ENCODE peak calls at places on chromosomes 6 and 20, in nine cellular contexts. N, R, C, P, M, J, S, Y and X are unnamed samples.

GRCh38 chr6:169427856-169428255 is 174.2 kb upstream of the THBS2 start:
- DNase-seq in N (peak), R (no peak), C (no peak), P (no peak), M (no peak), J (no peak), S (no peak), Y (peak), X (no peak)

GRCh38 chr20:24959591-24960301 is 10.7 kb downstream of the CST7 start:
- DNase-seq in N (no peak), R (no peak), C (no peak), P (no peak), M (no peak), J (no peak), S (no peak), Y (no peak), X (peak)

GRCh38 chr6:2713473-2714358 is 37.0 kb downstream of the MYLK4 start:
- DNase-seq in N (no peak), R (no peak), C (no peak), P (no peak), M (no peak), J (no peak), S (no peak), Y (peak), X (no peak)

GRCh38 chr6:38155576-38156204 is 336.2 kb downstream of the ZFAND3 start:
- DNase-seq in N (peak), R (no peak), C (no peak), P (no peak), M (no peak), J (no peak), S (no peak), Y (peak), X (no peak)

GRCh38 chr6:39852324-39852723 is 60.1 kb downstream of the DAAM2 start:
- DNase-seq in N (no peak), R (no peak), C (no peak), P (no peak), M (no peak), J (no peak), S (no peak), Y (no peak), X (no peak)

GRCh38 chr6:139262519-139263300 is 29.1 kb downstream of the TXLNB start:
- DNase-seq in N (peak), R (no peak), C (no peak), P (no peak), M (no peak), J (no peak), S (no peak), Y (no peak), X (no peak)

GRCh38 chr6:159929819-159930218 is 39.0 kb downstream of the MAS1 start:
- DNase-seq in N (no peak), R (no peak), C (peak), P (peak), M (no peak), J (peak), S (no peak), Y (peak), X (no peak)

GRCh38 chr6:73580247-73581149 is 59.7 kb upstream of the EEF1A1 start:
- DNase-seq in N (peak), R (peak), C (peak), P (peak), M (peak), J (peak), S (peak), Y (peak), X (peak)

GRCh38 chr6:17429381-17430061 is 36.1 kb downstream of the CAP2 start:
- DNase-seq in N (peak), R (no peak), C (peak), P (no peak), M (no peak), J (no peak), S (no peak), Y (no peak), X (no peak)

GRCh38 chr6:73665686-73666319 is 12.0 kb upstream of the SLC17A5 start:
- DNase-seq in N (peak), R (no peak), C (no peak), P (no peak), M (no peak), J (no peak), S (no peak), Y (peak), X (no peak)

GRCh38 chr6:5278047-5278446 is 16.7 kb downstream of the FARS2 start:
- DNase-seq in N (no peak), R (no peak), C (no peak), P (no peak), M (no peak), J (no peak), S (no peak), Y (no peak), X (no peak)

GRCh38 chr6:31038559-31038958 is 28.3 kb downstream of the MUC22 start:
- DNase-seq in N (no peak), R (no peak), C (no peak), P (no peak), M (no peak), J (no peak), S (no peak), Y (no peak), X (no peak)

GRCh38 chr6:45784250-45784649 is 231.4 kb downstream of the CLIC5 start:
- DNase-seq in N (no peak), R (no peak), C (no peak), P (no peak), M (no peak), J (no peak), S (no peak), Y (no peak), X (no peak)

GRCh38 chr6:35302604-35303218 is 5.1 kb downstream of the DEF6 start:
- DNase-seq in N (peak), R (no peak), C (no peak), P (peak), M (peak), J (peak), S (no peak), Y (peak), X (no peak)

GRCh38 chr20:37941332-37941731 is 38.4 kb downstream of the VSTM2L start:
- DNase-seq in N (no peak), R (no peak), C (no peak), P (no peak), M (no peak), J (no peak), S (no peak), Y (no peak), X (no peak)

GRCh38 chr6:169806718-169807117 is 55.3 kb downstream of the ERMARD start:
- DNase-seq in N (no peak), R (no peak), C (no peak), P (no peak), M (peak), J (no peak), S (no peak), Y (no peak), X (no peak)

GRCh38 chr6:106324726-106325335 is 729 bp downstream of the ATG5 start:
- DNase-seq in N (peak), R (no peak), C (no peak), P (no peak), M (no peak), J (no peak), S (no peak), Y (peak), X (no peak)

GRCh38 chr6:53593001-53593488 is 48.1 kb upstream of the GCLC start:
- DNase-seq in N (peak), R (no peak), C (no peak), P (no peak), M (no peak), J (no peak), S (no peak), Y (peak), X (no peak)

GRCh38 chr6:127880452-127880851 is 20.4 kb downstream of the THEMIS start:
- DNase-seq in N (no peak), R (no peak), C (no peak), P (no peak), M (no peak), J (no peak), S (no peak), Y (no peak), X (no peak)

GRCh38 chr6:109690373-109690739 is 646 bp downstream of the AK9 start:
- DNase-seq in N (no peak), R (no peak), C (peak), P (peak), M (peak), J (peak), S (no peak), Y (no peak), X (no peak)

GRCh38 chr20:63477944-63478343 is 5.5 kb upstream of the KCNQ2 start:
- DNase-seq in N (no peak), R (no peak), C (no peak), P (no peak), M (no peak), J (no peak), S (no peak), Y (no peak), X (no peak)

DNA sequence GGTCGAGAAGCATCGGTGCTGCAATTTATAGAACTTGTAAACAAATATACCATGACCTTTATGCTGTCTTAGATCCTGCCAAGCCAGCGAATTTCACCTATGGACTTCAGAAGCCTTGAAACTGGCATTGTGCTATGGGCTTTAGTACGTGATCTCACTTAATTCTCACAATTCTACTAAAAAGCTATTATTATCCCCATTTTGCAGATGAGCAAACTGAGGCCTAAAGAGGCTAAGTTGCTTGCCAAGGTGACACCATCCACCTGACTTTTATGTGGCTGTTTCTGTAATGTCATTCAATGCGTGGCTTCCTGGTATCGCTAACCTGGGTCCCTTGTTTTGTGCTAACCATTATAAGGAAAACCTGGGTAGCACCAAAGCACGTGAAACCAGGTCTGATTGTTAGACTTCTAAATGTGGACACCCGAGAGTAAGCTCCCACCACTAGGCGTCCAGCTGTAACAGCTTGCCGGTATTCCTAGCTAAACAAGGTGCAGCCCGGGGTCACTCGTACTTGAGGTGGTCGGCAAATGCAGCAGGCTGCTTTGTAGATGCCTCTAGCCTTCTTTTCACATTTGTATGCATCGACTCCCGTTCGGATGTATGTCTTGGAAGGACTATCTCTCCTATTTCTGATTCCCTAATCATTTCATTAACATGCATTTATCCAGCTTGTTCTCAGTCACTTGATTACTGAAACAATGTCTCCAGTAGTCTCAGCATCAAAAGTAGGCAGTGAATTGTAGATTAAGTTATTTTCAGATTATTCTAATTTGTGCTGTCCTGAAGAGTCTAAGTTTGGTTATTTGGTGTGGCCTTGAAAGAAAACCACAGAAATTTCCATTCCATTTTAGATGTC is 1.1 kb downstream of the SYNJ2 start:
- DNase-seq in N (peak), R (no peak), C (no peak), P (peak), M (no peak), J (no peak), S (no peak), Y (peak), X (no peak)
- TF ChIP-seq CTCF in N (peak), R (peak), C (no peak), P (no peak), M (no peak), J (no peak), S (no peak), Y (peak), X (peak)

GRCh38 chr20:45934587-45935415 is at the start of gene PCIF1:
- DNase-seq in N (peak), R (peak), C (peak), P (peak), M (peak), J (peak), S (peak), Y (peak), X (peak)

GRCh38 chr20:45935416-45936046 is 1.0 kb downstream of the PCIF1 start:
- DNase-seq in N (peak), R (no peak), C (no peak), P (no peak), M (no peak), J (no peak), S (no peak), Y (no peak), X (no peak)

GRCh38 chr20:45934046-45934586 is 367 bp upstream of the PCIF1 start:
- DNase-seq in N (peak), R (no peak), C (no peak), P (peak), M (no peak), J (peak), S (peak), Y (peak), X (no peak)

GRCh38 chr20:45937765-45938164 is 3.3 kb downstream of the PCIF1 start:
- DNase-seq in N (peak), R (no peak), C (no peak), P (no peak), M (no peak), J (no peak), S (no peak), Y (no peak), X (no peak)

DNA sequence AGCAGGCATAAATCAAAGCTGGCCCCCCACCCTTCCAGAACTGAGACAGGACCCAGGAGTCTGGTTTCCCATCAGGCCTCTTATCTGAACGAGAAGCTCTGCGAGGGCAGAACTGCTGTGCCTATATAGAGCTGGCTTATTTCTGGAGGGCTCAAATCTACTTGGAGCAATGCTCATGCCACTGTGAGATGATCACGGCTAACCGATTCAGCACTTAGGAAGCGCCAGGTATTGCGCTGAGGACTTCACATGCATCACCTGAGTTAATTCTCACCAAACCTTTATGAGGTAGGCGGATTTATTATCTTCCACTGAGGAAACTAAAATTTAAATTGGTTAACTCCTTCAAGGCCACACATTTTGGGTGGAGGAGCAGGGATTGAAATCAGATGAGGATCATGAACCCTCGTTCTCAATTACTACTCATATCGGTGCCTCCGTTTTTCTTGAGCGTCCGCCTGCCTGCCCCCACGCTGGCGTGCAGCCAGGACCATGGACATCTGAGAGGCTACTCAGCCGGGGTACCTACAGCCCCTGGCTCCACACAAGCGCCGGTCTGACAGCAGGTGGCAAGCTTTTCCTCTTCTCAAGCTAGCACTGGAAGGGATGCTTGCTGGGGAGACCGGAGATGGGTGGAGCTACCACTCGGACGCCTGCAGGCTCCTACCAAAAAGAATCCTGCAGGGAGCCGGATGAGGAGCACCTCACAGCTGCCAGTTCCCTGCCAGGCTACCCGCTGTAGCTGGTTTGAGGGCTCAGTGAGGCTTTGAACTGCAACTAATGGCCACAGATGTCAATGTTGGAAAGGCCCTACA is 1.0 kb upstream of the PCIF1 start:
- DNase-seq in N (peak), R (no peak), C (peak), P (peak), M (peak), J (peak), S (peak), Y (peak), X (peak)
- TF ChIP-seq CTCF in N (peak), R (no peak), C (no peak), P (no peak), M (no peak), J (peak), S (no peak), Y (peak), X (peak)

GRCh38 chr6:26659042-26659359 is 545 bp downstream of the ZNF322 start:
- DNase-seq in N (no peak), R (no peak), C (no peak), P (no peak), M (no peak), J (no peak), S (no peak), Y (no peak), X (no peak)

GRCh38 chr6:26657268-26657667 is 2.3 kb downstream of the ZNF322 start:
- DNase-seq in N (no peak), R (no peak), C (no peak), P (no peak), M (no peak), J (no peak), S (no peak), Y (no peak), X (no peak)

GRCh38 chr6:26660096-26660425 is 515 bp upstream of the ZNF322 start:
- DNase-seq in N (peak), R (no peak), C (no peak), P (no peak), M (no peak), J (no peak), S (no peak), Y (peak), X (no peak)
- TF ChIP-seq CTCF in N (no peak), R (peak), C (no peak), P (no peak), M (peak), J (no peak), S (no peak), Y (peak), X (peak)

DNA sequence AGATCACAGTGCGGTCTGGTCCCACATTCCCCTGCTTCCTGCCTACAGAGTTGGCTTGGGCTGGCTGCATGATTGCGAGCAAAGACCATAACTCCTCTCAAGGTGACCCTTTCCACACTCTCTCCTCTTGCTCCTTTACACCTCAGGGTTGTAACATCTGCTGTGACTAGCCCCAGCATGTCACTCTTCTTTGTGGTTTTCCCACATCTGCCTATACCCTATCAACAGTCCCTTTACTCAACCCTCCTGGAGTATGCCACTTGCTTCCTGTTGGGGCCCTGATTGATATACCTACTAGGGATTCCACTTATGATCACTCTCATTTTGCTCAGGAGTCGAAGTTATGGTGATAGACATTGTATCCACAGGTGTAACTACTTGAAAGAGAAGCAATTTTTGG is 58.9 kb upstream of the SGK1 start:
- DNase-seq in N (no peak), R (no peak), C (no peak), P (no peak), M (no peak), J (no peak), S (no peak), Y (no peak), X (no peak)
- TF ChIP-seq CTCF in N (no peak), R (no peak), C (no peak), P (no peak), M (no peak), J (no peak), S (no peak), Y (no peak), X (no peak)

GRCh38 chr6:36576573-36576972 is 17.6 kb upstream of the SRSF3 start:
- DNase-seq in N (no peak), R (no peak), C (no peak), P (no peak), M (no peak), J (no peak), S (no peak), Y (no peak), X (no peak)

GRCh38 chr6:36577298-36577697 is 16.9 kb upstream of the SRSF3 start:
- DNase-seq in N (peak), R (no peak), C (no peak), P (no peak), M (no peak), J (no peak), S (no peak), Y (peak), X (no peak)

GRCh38 chr6:36581716-36582115 is 12.4 kb upstream of the SRSF3 start:
- DNase-seq in N (no peak), R (no peak), C (no peak), P (no peak), M (no peak), J (no peak), S (no peak), Y (no peak), X (no peak)

GRCh38 chr6:36578030-36578825 is 15.9 kb upstream of the SRSF3 start:
- DNase-seq in N (no peak), R (no peak), C (no peak), P (no peak), M (no peak), J (no peak), S (no peak), Y (no peak), X (no peak)

GRCh38 chr6:36580184-36580526 is 14.0 kb upstream of the SRSF3 start:
- DNase-seq in N (no peak), R (no peak), C (no peak), P (no peak), M (no peak), J (no peak), S (no peak), Y (no peak), X (no peak)
- TF ChIP-seq CTCF in N (no peak), R (no peak), C (no peak), P (no peak), M (no peak), J (no peak), S (no peak), Y (no peak), X (no peak)

DNA sequence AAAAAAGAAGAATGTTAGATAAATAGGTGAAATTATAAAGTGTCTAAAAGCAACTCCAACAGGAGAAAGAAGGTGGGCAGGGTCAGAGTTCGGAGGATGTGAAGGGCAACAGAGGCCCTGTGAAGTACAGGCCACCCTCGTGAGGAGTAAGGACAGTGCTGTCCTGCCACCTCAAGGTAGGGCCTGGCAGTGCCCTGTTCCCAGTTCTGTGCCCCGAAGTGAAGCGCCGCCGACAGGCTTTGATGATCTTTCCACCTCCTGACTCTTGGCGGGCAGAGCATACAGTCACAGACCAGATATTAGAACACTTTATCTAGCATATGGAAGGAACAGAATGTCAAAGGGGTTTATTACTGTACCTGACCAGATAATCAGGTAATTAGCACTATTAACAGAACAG is 75.8 kb downstream of the GJA10 start:
- DNase-seq in N (no peak), R (no peak), C (no peak), P (no peak), M (no peak), J (no peak), S (no peak), Y (no peak), X (no peak)
- TF ChIP-seq CTCF in N (no peak), R (no peak), C (no peak), P (no peak), M (no peak), J (no peak), S (no peak), Y (no peak), X (no peak)

GRCh38 chr6:42960243-42961019 is at the start of gene GNMT:
- DNase-seq in N (no peak), R (no peak), C (peak), P (peak), M (peak), J (peak), S (no peak), Y (peak), X (no peak)
- TF ChIP-seq CTCF in N (no peak), R (no peak), C (no peak), P (no peak), M (no peak), J (peak), S (no peak), Y (no peak), X (no peak)